ENCODE peak calls at places on chromosomes 3 and 15, in nine cellular contexts. One of them, this sample, is unnamed.

GRCh38 chr15:72206677-72207000 is 9.1 kb upstream of the GRAMD2A start:
- DNase-seq in testis: no peak
- DNase-seq in mesenteric fat pad: peak
- DNase-seq in NCI-H69: no peak
- DNase-seq in ELR: no peak
- DNase-seq in activated CD8-positive, alpha-beta memory T cell treated with anti-CD3 and anti-CD28 coated beads, Interleukin-2, amount 50 U/mL, for 48 hours: peak
- DNase-seq in central memory CD4-positive, alpha-beta T cell: no peak
- DNase-seq in GM06990: no peak
- DNase-seq in tibial nerve: no peak
- DNase-seq in this sample: no peak

GRCh38 chr3:53163459-53164387 is 2.7 kb downstream of the PRKCD start:
- DNase-seq in testis: peak
- DNase-seq in mesenteric fat pad: no peak
- DNase-seq in NCI-H69: no peak
- DNase-seq in ELR: no peak
- DNase-seq in activated CD8-positive, alpha-beta memory T cell treated with anti-CD3 and anti-CD28 coated beads, Interleukin-2, amount 50 U/mL, for 48 hours: no peak
- DNase-seq in central memory CD4-positive, alpha-beta T cell: no peak
- DNase-seq in GM06990: no peak
- DNase-seq in tibial nerve: no peak
- DNase-seq in this sample: no peak

GRCh38 chr15:57385923-57386390 is 9.7 kb downstream of the CGNL1 start:
- DNase-seq in testis: no peak
- DNase-seq in mesenteric fat pad: no peak
- DNase-seq in NCI-H69: no peak
- DNase-seq in ELR: no peak
- DNase-seq in activated CD8-positive, alpha-beta memory T cell treated with anti-CD3 and anti-CD28 coated beads, Interleukin-2, amount 50 U/mL, for 48 hours: no peak
- DNase-seq in central memory CD4-positive, alpha-beta T cell: no peak
- DNase-seq in GM06990: no peak
- DNase-seq in tibial nerve: no peak
- DNase-seq in this sample: no peak

GRCh38 chr3:183161552-183162345 is 785 bp downstream of the LAMP3 start:
- DNase-seq in testis: no peak
- DNase-seq in mesenteric fat pad: no peak
- DNase-seq in NCI-H69: no peak
- DNase-seq in ELR: no peak
- DNase-seq in activated CD8-positive, alpha-beta memory T cell treated with anti-CD3 and anti-CD28 coated beads, Interleukin-2, amount 50 U/mL, for 48 hours: no peak
- DNase-seq in central memory CD4-positive, alpha-beta T cell: no peak
- DNase-seq in GM06990: peak
- DNase-seq in tibial nerve: no peak
- DNase-seq in this sample: no peak

GRCh38 chr15:59177445-59177728 is 29.3 kb upstream of the LDHAL6B start:
- DNase-seq in testis: no peak
- DNase-seq in mesenteric fat pad: no peak
- DNase-seq in NCI-H69: no peak
- DNase-seq in ELR: no peak
- DNase-seq in activated CD8-positive, alpha-beta memory T cell treated with anti-CD3 and anti-CD28 coated beads, Interleukin-2, amount 50 U/mL, for 48 hours: no peak
- DNase-seq in central memory CD4-positive, alpha-beta T cell: no peak
- DNase-seq in GM06990: no peak
- DNase-seq in tibial nerve: no peak
- DNase-seq in this sample: no peak

GRCh38 chr3:138459619-138460535 is 25.5 kb downstream of the ESYT3 start:
- DNase-seq in testis: peak
- DNase-seq in mesenteric fat pad: peak
- DNase-seq in NCI-H69: no peak
- DNase-seq in ELR: no peak
- DNase-seq in activated CD8-positive, alpha-beta memory T cell treated with anti-CD3 and anti-CD28 coated beads, Interleukin-2, amount 50 U/mL, for 48 hours: peak
- DNase-seq in central memory CD4-positive, alpha-beta T cell: no peak
- DNase-seq in GM06990: no peak
- DNase-seq in tibial nerve: no peak
- DNase-seq in this sample: no peak

GRCh38 chr15:85073556-85074194 is 92.0 kb downstream of the PDE8A start:
- DNase-seq in testis: no peak
- DNase-seq in mesenteric fat pad: no peak
- DNase-seq in NCI-H69: no peak
- DNase-seq in ELR: peak
- DNase-seq in activated CD8-positive, alpha-beta memory T cell treated with anti-CD3 and anti-CD28 coated beads, Interleukin-2, amount 50 U/mL, for 48 hours: peak
- DNase-seq in central memory CD4-positive, alpha-beta T cell: no peak
- DNase-seq in GM06990: no peak
- DNase-seq in tibial nerve: no peak
- DNase-seq in this sample: no peak

GRCh38 chr3:42702066-42702951 is at the start of gene HHATL:
- DNase-seq in testis: no peak
- DNase-seq in mesenteric fat pad: peak
- DNase-seq in NCI-H69: no peak
- DNase-seq in ELR: no peak
- DNase-seq in activated CD8-positive, alpha-beta memory T cell treated with anti-CD3 and anti-CD28 coated beads, Interleukin-2, amount 50 U/mL, for 48 hours: peak
- DNase-seq in central memory CD4-positive, alpha-beta T cell: no peak
- DNase-seq in GM06990: no peak
- DNase-seq in tibial nerve: no peak
- DNase-seq in this sample: no peak

GRCh38 chr3:105523496-105523895 is 156.8 kb downstream of the ALCAM start:
- DNase-seq in testis: no peak
- DNase-seq in mesenteric fat pad: no peak
- DNase-seq in NCI-H69: peak
- DNase-seq in ELR: peak
- DNase-seq in activated CD8-positive, alpha-beta memory T cell treated with anti-CD3 and anti-CD28 coated beads, Interleukin-2, amount 50 U/mL, for 48 hours: no peak
- DNase-seq in central memory CD4-positive, alpha-beta T cell: no peak
- DNase-seq in GM06990: no peak
- DNase-seq in tibial nerve: no peak
- DNase-seq in this sample: no peak

GRCh38 chr3:122754867-122755835 is 38.5 kb downstream of the HSPBAP1 start:
- DNase-seq in testis: no peak
- DNase-seq in mesenteric fat pad: no peak
- DNase-seq in NCI-H69: no peak
- DNase-seq in ELR: peak
- DNase-seq in activated CD8-positive, alpha-beta memory T cell treated with anti-CD3 and anti-CD28 coated beads, Interleukin-2, amount 50 U/mL, for 48 hours: no peak
- DNase-seq in central memory CD4-positive, alpha-beta T cell: peak
- DNase-seq in GM06990: no peak
- DNase-seq in tibial nerve: no peak
- DNase-seq in this sample: no peak

GRCh38 chr3:48655586-48655985 is 7.1 kb downstream of the CELSR3 start:
- DNase-seq in testis: no peak
- DNase-seq in mesenteric fat pad: no peak
- DNase-seq in NCI-H69: no peak
- DNase-seq in ELR: no peak
- DNase-seq in activated CD8-positive, alpha-beta memory T cell treated with anti-CD3 and anti-CD28 coated beads, Interleukin-2, amount 50 U/mL, for 48 hours: no peak
- DNase-seq in central memory CD4-positive, alpha-beta T cell: peak
- DNase-seq in GM06990: peak
- DNase-seq in tibial nerve: no peak
- DNase-seq in this sample: no peak

GRCh38 chr3:172635588-172635987 is 75.3 kb downstream of the NCEH1 start:
- DNase-seq in testis: no peak
- DNase-seq in mesenteric fat pad: no peak
- DNase-seq in NCI-H69: no peak
- DNase-seq in ELR: peak
- DNase-seq in activated CD8-positive, alpha-beta memory T cell treated with anti-CD3 and anti-CD28 coated beads, Interleukin-2, amount 50 U/mL, for 48 hours: no peak
- DNase-seq in central memory CD4-positive, alpha-beta T cell: no peak
- DNase-seq in GM06990: peak
- DNase-seq in tibial nerve: no peak
- DNase-seq in this sample: no peak

GRCh38 chr3:155179425-155179814 is 99.3 kb downstream of the MME start:
- DNase-seq in testis: no peak
- DNase-seq in mesenteric fat pad: no peak
- DNase-seq in NCI-H69: no peak
- DNase-seq in ELR: no peak
- DNase-seq in activated CD8-positive, alpha-beta memory T cell treated with anti-CD3 and anti-CD28 coated beads, Interleukin-2, amount 50 U/mL, for 48 hours: no peak
- DNase-seq in central memory CD4-positive, alpha-beta T cell: no peak
- DNase-seq in GM06990: no peak
- DNase-seq in tibial nerve: no peak
- DNase-seq in this sample: no peak

GRCh38 chr3:35659808-35660207 is 20.5 kb downstream of the ARPP21 start:
- DNase-seq in testis: peak
- DNase-seq in mesenteric fat pad: no peak
- DNase-seq in NCI-H69: no peak
- DNase-seq in ELR: no peak
- DNase-seq in activated CD8-positive, alpha-beta memory T cell treated with anti-CD3 and anti-CD28 coated beads, Interleukin-2, amount 50 U/mL, for 48 hours: no peak
- DNase-seq in central memory CD4-positive, alpha-beta T cell: no peak
- DNase-seq in GM06990: no peak
- DNase-seq in tibial nerve: no peak
- DNase-seq in this sample: no peak

GRCh38 chr3:46440531-46441294 is 24.0 kb downstream of the LTF start:
- DNase-seq in testis: no peak
- DNase-seq in mesenteric fat pad: no peak
- DNase-seq in NCI-H69: no peak
- DNase-seq in ELR: no peak
- DNase-seq in activated CD8-positive, alpha-beta memory T cell treated with anti-CD3 and anti-CD28 coated beads, Interleukin-2, amount 50 U/mL, for 48 hours: no peak
- DNase-seq in central memory CD4-positive, alpha-beta T cell: peak
- DNase-seq in GM06990: peak
- DNase-seq in tibial nerve: no peak
- DNase-seq in this sample: no peak

GRCh38 chr15:42695527-42696071 is 41.3 kb downstream of the CDAN1 start:
- DNase-seq in testis: no peak
- DNase-seq in mesenteric fat pad: no peak
- DNase-seq in NCI-H69: no peak
- DNase-seq in ELR: no peak
- DNase-seq in activated CD8-positive, alpha-beta memory T cell treated with anti-CD3 and anti-CD28 coated beads, Interleukin-2, amount 50 U/mL, for 48 hours: no peak
- DNase-seq in central memory CD4-positive, alpha-beta T cell: no peak
- DNase-seq in GM06990: no peak
- DNase-seq in tibial nerve: no peak
- DNase-seq in this sample: no peak

GRCh38 chr15:74053941-74054529 is 28.3 kb downstream of the GOLGA6A start:
- DNase-seq in testis: peak
- DNase-seq in mesenteric fat pad: peak
- DNase-seq in NCI-H69: peak
- DNase-seq in ELR: peak
- DNase-seq in activated CD8-positive, alpha-beta memory T cell treated with anti-CD3 and anti-CD28 coated beads, Interleukin-2, amount 50 U/mL, for 48 hours: peak
- DNase-seq in central memory CD4-positive, alpha-beta T cell: peak
- DNase-seq in GM06990: peak
- DNase-seq in tibial nerve: peak
- DNase-seq in this sample: peak